ENCODE peak calls at places on chromosomes 7 and 10, in four cellular contexts. L, F, Y and B are unnamed samples.

GRCh38 chr7:41869091-41869490 is 166.2 kb upstream of the INHBA start:
- DNase-seq in L (no peak), F (no peak), Y (no peak), B (no peak)

GRCh38 chr10:102368072-102368471 is 27.4 kb upstream of the NFKB2 start:
- DNase-seq in L (no peak), F (no peak), Y (no peak), B (no peak)

GRCh38 chr7:56091591-56091990 is 1.2 kb downstream of the PHKG1 start:
- DNase-seq in L (no peak), F (no peak), Y (no peak), B (peak; percentile 84)

GRCh38 chr7:31906479-31907171 is 163.6 kb downstream of the PDE1C start:
- DNase-seq in L (no peak), F (no peak), Y (no peak), B (no peak)

GRCh38 chr7:92875719-92876118 is 39.3 kb upstream of the CDK6 start:
- DNase-seq in L (peak; percentile 32), F (no peak), Y (no peak), B (no peak)

GRCh38 chr10:79266092-79266491 is 81.2 kb upstream of the PPIF start:
- DNase-seq in L (peak; percentile 41), F (no peak), Y (no peak), B (no peak)

GRCh38 chr7:16212032-16212431 is 209.3 kb downstream of the CRPPA start:
- DNase-seq in L (no peak), F (no peak), Y (no peak), B (no peak)

GRCh38 chr7:51029586-51030230 is 247.0 kb upstream of the GRB10 start:
- DNase-seq in L (no peak), F (no peak), Y (peak; percentile 66), B (no peak)

GRCh38 chr7:105567024-105567423 is 14.3 kb downstream of the EFCAB10 start:
- DNase-seq in L (no peak), F (no peak), Y (no peak), B (no peak)

GRCh38 chr10:91034042-91034441 is 113.2 kb upstream of the ANKRD1 start:
- DNase-seq in L (no peak), F (no peak), Y (no peak), B (no peak)

GRCh38 chr10:110865184-110865803 is 6.4 kb upstream of the PDCD4 start:
- DNase-seq in L (no peak), F (no peak), Y (no peak), B (no peak)

GRCh38 chr7:116809636-116810266 is 52.6 kb upstream of the CAPZA2 start:
- DNase-seq in L (no peak), F (no peak), Y (peak; percentile 56), B (no peak)

GRCh38 chr10:5574642-5575131 is 49.9 kb downstream of the CALML3 start:
- DNase-seq in L (no peak), F (no peak), Y (no peak), B (no peak)

GRCh38 chr7:118153551-118154177 is 30.3 kb upstream of the LSM8 start:
- DNase-seq in L (peak; percentile 5), F (no peak), Y (no peak), B (no peak)

GRCh38 chr10:108598831-108599230 is 1324.5 kb downstream of the XPNPEP1 start:
- DNase-seq in L (no peak), F (no peak), Y (no peak), B (no peak)

GRCh38 chr10:79396587-79396986 is 48.8 kb downstream of the ZCCHC24 start:
- DNase-seq in L (no peak), F (no peak), Y (no peak), B (no peak)